ENCODE peak calls at places on chromosomes 12 and 14, in six cellular contexts. B is body of pancreas, F is stomach, C is IMR-90, Q is adrenal gland, N is neural progenitor cell. T is an unnamed sample.

GRCh38 chr12:71867131-71867530 is 27.6 kb downstream of the TBC1D15 start:
- DNase-seq in C (no peak), N (no peak), Q (no peak), B (no peak), F (no peak), T (no peak)

GRCh38 chr14:77478796-77479195 is 19.8 kb downstream of the ISM2 start:
- DNase-seq in Q (no peak), F (no peak), B (no peak), N (no peak), C (no peak), T (no peak)

GRCh38 chr12:131459666-131460365 is 251.1 kb upstream of the SFSWAP start:
- DNase-seq in Q (peak; percentile 37), F (peak; percentile 14), N (no peak), B (no peak), C (no peak), T (no peak)

GRCh38 chr14:104968153-104968527 is 10.0 kb downstream of the AHNAK2 start:
- DNase-seq in F (peak; percentile 45), C (peak; percentile 35), B (peak; percentile 39), Q (no peak), N (peak; percentile 63), T (peak; percentile 78)

GRCh38 chr12:2094597-2094996 is 41.8 kb downstream of the CACNA1C start:
- DNase-seq in Q (no peak), B (no peak), C (peak; percentile 30), N (no peak), F (no peak), T (no peak)

GRCh38 chr14:83255727-83256090 is 1722.1 kb upstream of the SEL1L start:
- DNase-seq in N (no peak), F (no peak), B (no peak), C (no peak), Q (no peak), T (no peak)

GRCh38 chr14:29236401-29236800 is 469.8 kb downstream of the FOXG1 start:
- DNase-seq in F (no peak), N (no peak), Q (no peak), B (no peak), C (no peak), T (no peak)

GRCh38 chr14:49173765-49174373 is 412.3 kb downstream of the RPS29 start:
- DNase-seq in N (peak; percentile 87), B (peak; percentile 57), Q (peak; percentile 91), F (peak; percentile 61), C (peak; percentile 69), T (peak; percentile 59)

DNA sequence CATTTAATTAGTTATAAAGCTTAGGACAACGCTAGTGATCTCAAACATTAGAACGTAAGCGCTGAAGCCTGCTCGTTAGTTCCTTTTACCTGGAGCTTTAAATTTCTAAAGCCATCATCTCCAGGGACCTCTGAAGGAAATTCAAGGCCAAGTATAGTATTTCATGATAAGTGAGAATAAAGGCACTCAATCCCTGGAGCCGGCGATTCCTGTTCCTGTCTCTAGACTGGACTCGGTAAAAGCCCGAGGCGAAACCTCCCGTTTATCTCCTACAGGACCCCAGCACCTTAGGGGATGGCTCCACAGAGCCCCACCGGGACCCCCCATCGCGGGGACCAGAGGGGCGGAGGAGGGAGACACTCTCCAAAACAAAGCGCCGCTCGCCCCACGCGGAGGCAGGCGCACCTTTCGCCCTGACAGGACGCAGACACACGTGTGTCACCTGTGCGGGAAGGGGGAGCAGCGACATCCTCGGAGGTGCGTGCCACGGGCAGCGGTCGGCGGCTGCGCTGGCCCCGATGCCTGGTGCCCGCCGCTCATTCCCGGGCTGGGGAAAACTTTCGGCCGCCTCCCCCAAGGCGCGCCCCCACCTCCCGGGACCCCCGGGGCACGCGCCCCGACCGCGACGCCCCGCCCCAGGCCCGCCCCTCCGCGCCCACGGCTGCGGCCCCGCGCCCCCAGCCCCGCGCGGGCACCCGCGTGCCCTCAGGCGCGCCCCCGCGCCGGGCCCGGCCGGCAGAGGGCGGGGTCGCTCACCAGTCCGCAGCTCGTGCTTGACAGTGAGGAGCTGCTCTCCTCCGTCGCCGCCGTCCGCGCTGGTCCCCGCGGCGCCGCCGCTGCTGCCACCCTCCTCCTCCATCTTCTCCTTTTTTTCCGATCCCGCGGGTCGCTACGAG is 617 bp downstream of the RPS6KA5 start:
- DNase-seq in B (peak; percentile 57), Q (peak; percentile 64), F (peak; percentile 68), N (peak; percentile 88), C (no peak), T (peak; percentile 61)
- TF ChIP-seq CTCF in B (peak; percentile 13), Q (no peak), F (no peak), N (peak; percentile 34), C (peak; percentile 35), T (no peak)

DNA sequence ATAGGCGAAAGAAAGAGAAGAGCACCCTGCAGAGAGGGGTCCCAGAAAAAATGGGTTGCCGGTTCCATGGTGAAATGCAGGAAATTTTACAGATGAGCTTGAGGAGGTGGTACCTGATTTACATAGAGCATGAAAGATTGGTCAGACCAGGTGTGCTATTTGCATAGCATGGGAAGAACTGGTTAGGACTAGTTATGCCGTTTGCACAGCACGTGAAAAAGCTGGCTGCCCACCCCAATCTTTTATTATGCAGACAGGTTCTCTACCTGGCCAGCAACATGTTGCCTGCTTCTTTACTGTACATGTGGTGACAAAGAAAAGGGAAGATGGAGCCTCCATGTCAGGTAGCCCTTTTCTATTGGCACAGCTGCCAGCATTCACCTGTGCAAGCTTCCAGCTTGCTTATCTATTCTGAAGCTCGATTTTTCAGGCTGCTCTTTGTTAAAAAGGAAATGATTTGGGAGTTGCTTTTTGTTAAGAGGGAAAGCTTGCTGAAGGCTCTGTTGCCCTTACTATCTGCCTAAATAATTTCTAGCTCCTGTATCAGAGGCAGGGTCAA is 62.9 kb upstream of the ELK3 start:
- DNase-seq in F (no peak), B (peak; percentile 3), Q (no peak), N (no peak), C (no peak), T (no peak)
- H3K4me1 ChIP-seq in F (peaks cover 12% of the 10 kb centered on the region), B (peaks cover 9% of the 10 kb centered on the region), Q (no peaks in the 10 kb centered on the region), N (no peaks in the 10 kb centered on the region), C (peaks cover 4% of the 10 kb centered on the region), T (no peaks in the 10 kb centered on the region)

GRCh38 chr14:25381498-25381897 is 331.6 kb upstream of the STXBP6 start:
- DNase-seq in C (no peak), B (no peak), N (peak; percentile 9), F (no peak), Q (no peak), T (no peak)
- TF ChIP-seq CTCF in C (peak; percentile 7), B (no peak), N (peak; percentile 36), F (no peak), Q (no peak), T (no peak)

DNA sequence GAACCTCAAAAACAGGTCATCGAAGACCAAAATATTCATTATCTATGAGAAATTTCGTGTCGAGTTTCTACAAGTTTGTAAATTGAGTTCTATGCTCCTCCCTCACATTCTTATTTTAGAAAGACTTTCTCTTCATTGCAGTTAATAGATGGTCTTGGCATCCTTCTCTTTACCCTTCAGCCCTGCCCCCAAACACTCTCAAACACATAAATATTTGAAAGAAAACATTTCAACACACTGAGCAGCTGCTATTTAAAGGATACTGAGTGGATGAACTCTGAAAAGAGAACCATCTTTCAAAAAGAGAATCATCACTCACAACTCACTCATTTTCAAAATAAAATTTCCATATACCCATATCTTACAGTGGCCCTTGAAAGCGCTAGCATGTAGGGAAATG is 67.1 kb downstream of the NUAK1 start:
- DNase-seq in N (no peak), F (no peak), Q (no peak), C (peak; percentile 56), B (no peak), T (no peak)
- H3K4me1 ChIP-seq in N (peaks cover 10% of the 10 kb centered on the region), F (peaks cover 10% of the 10 kb centered on the region), Q (no peaks in the 10 kb centered on the region), C (peaks cover 19% of the 10 kb centered on the region), B (peaks cover 8% of the 10 kb centered on the region), T (no peaks in the 10 kb centered on the region)

DNA sequence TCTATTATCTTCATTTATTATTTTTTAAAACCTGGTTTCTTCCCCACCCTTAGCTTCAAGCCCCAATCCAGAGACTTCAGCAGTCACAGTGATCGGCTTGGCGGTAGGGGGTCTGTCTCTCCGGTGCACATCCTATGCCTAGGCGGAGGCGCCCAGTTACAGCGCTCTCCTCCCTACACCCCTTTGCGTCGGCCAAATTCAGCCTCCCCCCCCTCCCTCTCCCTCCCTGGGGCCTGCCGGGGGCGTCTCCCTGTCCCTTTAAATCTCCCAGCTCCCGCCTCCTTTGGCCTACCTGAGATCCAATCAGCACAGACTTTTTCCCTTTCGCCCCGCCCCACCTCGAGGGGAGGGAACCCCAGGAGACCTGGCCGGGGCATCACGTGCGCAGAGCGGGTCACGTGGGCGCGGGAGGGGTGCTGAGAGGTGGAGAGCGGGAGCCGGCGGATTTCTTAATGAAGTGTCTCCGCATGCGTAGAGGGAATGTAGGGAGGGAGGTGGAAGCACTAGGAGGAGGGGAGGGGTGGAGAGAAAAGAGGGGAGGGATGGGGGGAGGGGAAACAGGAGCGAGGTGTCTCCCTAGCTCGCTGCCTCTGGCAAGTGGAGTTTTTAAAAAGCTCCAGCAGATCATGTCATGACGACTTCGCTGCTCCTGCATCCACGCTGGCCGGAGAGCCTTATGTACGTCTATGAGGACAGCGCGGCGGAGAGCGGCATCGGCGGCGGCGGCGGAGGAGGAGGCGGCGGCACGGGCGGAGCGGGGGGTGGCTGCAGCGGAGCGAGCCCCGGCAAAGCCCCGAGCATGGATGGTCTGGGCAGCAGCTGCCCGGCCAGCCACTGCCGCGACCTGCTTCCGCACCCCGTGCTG is at the start of gene HOXC13:
- DNase-seq in N (peak; percentile 83), F (no peak), C (no peak), B (peak; percentile 89), Q (peak; percentile 56), T (peak; percentile 38)
- TF ChIP-seq CTCF in N (no peak), F (no peak), C (no peak), B (no peak), Q (no peak), T (no peak)

GRCh38 chr14:98172243-98172778 is 1099.7 kb downstream of the BCL11B start:
- DNase-seq in C (no peak), F (no peak), Q (no peak), B (no peak), N (no peak), T (no peak)

GRCh38 chr14:98171654-98172053 is 1100.3 kb downstream of the BCL11B start:
- DNase-seq in N (no peak), B (no peak), F (no peak), Q (no peak), C (no peak), T (no peak)

GRCh38 chr14:98174031-98174430 is 1098.0 kb downstream of the BCL11B start:
- DNase-seq in Q (no peak), N (no peak), F (no peak), C (no peak), B (no peak), T (no peak)

GRCh38 chr14:98175436-98175835 is 1096.6 kb downstream of the BCL11B start:
- DNase-seq in C (no peak), F (no peak), Q (no peak), B (no peak), N (no peak), T (no peak)

DNA sequence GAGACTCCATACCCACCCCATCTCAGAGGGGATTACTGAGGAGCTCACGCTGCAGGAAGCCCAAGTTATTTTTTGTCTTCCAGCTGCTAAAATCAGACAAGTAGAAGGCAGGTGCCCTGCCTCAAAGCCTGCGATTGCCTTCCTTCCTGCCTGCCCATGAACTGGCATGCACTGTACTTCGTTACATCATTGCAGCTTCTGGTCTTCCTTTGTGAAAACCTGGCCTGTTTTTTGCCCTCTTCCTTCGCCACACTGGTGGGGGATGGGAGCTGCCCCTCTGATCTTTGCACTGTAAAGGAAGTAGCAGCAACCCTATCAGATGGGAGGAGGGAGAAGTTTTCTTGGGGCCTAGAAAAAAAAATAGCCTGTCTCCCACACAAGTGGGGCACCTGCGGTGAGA is 1098.7 kb downstream of the BCL11B start:
- DNase-seq in C (no peak), F (no peak), B (no peak), Q (no peak), N (no peak), T (peak; percentile 30)
- H3K4me1 ChIP-seq in C (no peaks in the 10 kb centered on the region), F (no peaks in the 10 kb centered on the region), B (no peaks in the 10 kb centered on the region), Q (no peaks in the 10 kb centered on the region), N (peaks cover 6% of the 10 kb centered on the region), T (no peaks in the 10 kb centered on the region)

GRCh38 chr12:126581655-126582054 is 1516.4 kb downstream of the AACS start:
- DNase-seq in F (no peak), Q (no peak), N (no peak), C (no peak), B (no peak), T (no peak)
- TF ChIP-seq CTCF in F (no peak), Q (no peak), N (no peak), C (no peak), B (no peak), T (no peak)